ENCODE peak calls at places on chromosomes 11 and 22, in seven cellular contexts. E, K, I, Q, U, G and J are unnamed samples.

GRCh38 chr11:130042093-130042591 is 27.6 kb upstream of the APLP2 start:
- DNase-seq in I (no peak), G (peak), U (peak), Q (no peak), E (no peak), K (no peak), J (peak)

GRCh38 chr11:94511932-94512781 is at the start of gene C11orf97:
- DNase-seq in U (peak), E (no peak), K (peak), G (peak), Q (no peak), I (peak), J (peak)

GRCh38 chr11:70476669-70477068 is 78.3 kb downstream of the CTTN start:
- DNase-seq in E (no peak), U (no peak), K (no peak), I (no peak), G (no peak), Q (no peak), J (no peak)

GRCh38 chr22:45226681-45227186 is 14.0 kb downstream of the KIAA0930 start:
- DNase-seq in K (no peak), I (no peak), U (no peak), E (no peak), G (no peak), Q (no peak), J (no peak)

GRCh38 chr11:14259186-14259784 is 99.7 kb downstream of the RRAS2 start:
- DNase-seq in Q (no peak), K (peak), I (no peak), G (no peak), U (no peak), E (no peak), J (no peak)

GRCh38 chr11:66849501-66850234 is 6.4 kb downstream of the RCE1 start:
- DNase-seq in K (no peak), U (no peak), E (no peak), G (no peak), Q (no peak), I (peak), J (no peak)

GRCh38 chr11:69696749-69697488 is 6.9 kb downstream of the FGF19 start:
- DNase-seq in E (no peak), I (no peak), Q (no peak), K (no peak), U (no peak), G (no peak), J (no peak)

GRCh38 chr11:74307409-74307808 is 4.0 kb downstream of the P4HA3 start:
- DNase-seq in K (no peak), U (no peak), G (no peak), Q (no peak), I (peak), E (no peak), J (no peak)

GRCh38 chr11:114036156-114036811 is 23.2 kb upstream of the ZBTB16 start:
- DNase-seq in E (peak), K (peak), U (peak), Q (no peak), I (peak), G (peak), J (peak)

GRCh38 chr11:73176892-73177155 is 34.7 kb upstream of the FCHSD2 start:
- DNase-seq in U (no peak), G (no peak), I (no peak), K (no peak), E (no peak), Q (no peak), J (no peak)

GRCh38 chr11:76724162-76724768 is 53.7 kb upstream of the LRRC32 start:
- DNase-seq in I (no peak), G (no peak), E (no peak), K (peak), U (no peak), Q (no peak), J (peak)

GRCh38 chr22:35498026-35498425 is 42.6 kb upstream of the RASD2 start:
- DNase-seq in K (no peak), E (no peak), I (peak), Q (no peak), G (peak), U (no peak), J (no peak)

GRCh38 chr11:14499178-14499559 is 442 bp downstream of the COPB1 start:
- DNase-seq in Q (no peak), I (no peak), U (peak), E (no peak), G (peak), K (no peak), J (peak)

GRCh38 chr11:18056561-18057181 is 10.6 kb upstream of the TPH1 start:
- DNase-seq in U (peak), G (no peak), I (no peak), E (no peak), Q (peak), K (no peak), J (no peak)

GRCh38 chr22:24380220-24381218 is 46.9 kb upstream of the ADORA2A start:
- DNase-seq in G (no peak), I (no peak), E (no peak), Q (no peak), U (no peak), K (no peak), J (no peak)

GRCh38 chr22:36017661-36018091 is 10.9 kb downstream of the RBFOX2 start:
- DNase-seq in G (no peak), K (no peak), I (peak), E (no peak), U (no peak), Q (peak), J (no peak)

GRCh38 chr11:537622-538430 is 499 bp downstream of the LRRC56 start:
- DNase-seq in K (no peak), E (no peak), G (no peak), U (no peak), I (no peak), Q (no peak), J (no peak)

GRCh38 chr22:44567846-44568493 is 69.9 kb upstream of the RTL6 start:
- DNase-seq in Q (no peak), G (peak), U (peak), K (no peak), E (peak), I (no peak), J (no peak)

GRCh38 chr22:49460662-49461371 is 366.9 kb downstream of the BRD1 start:
- DNase-seq in I (no peak), G (no peak), U (no peak), K (no peak), E (no peak), Q (no peak), J (no peak)

GRCh38 chr22:39344046-39344390 is 5.8 kb upstream of the SYNGR1 start:
- DNase-seq in Q (no peak), U (no peak), I (no peak), G (peak), K (no peak), E (no peak), J (no peak)

GRCh38 chr11:111851636-111852035 is 19.7 kb downstream of the ALG9 start:
- DNase-seq in I (peak), U (peak), Q (no peak), K (no peak), G (no peak), E (no peak), J (no peak)

GRCh38 chr11:17384002-17384511 is 4.4 kb downstream of the KCNJ11 start:
- DNase-seq in U (peak), I (peak), G (peak), K (peak), E (peak), Q (no peak), J (peak)

GRCh38 chr22:50730941-50731661 is 6.9 kb upstream of the ACR start:
- DNase-seq in K (peak), E (no peak), Q (no peak), G (no peak), I (peak), U (no peak), J (no peak)

GRCh38 chr11:3894128-3894731 is 38.8 kb downstream of the STIM1 start:
- DNase-seq in E (no peak), U (no peak), I (no peak), G (peak), Q (peak), K (no peak), J (no peak)
- TF ChIP-seq JUND in E (no peak), U (no peak), I (no peak), G (no peak), Q (no peak), K (no peak), J (no peak)

GRCh38 chr11:121032546-121032945 is 8.6 kb downstream of the TBCEL start:
- DNase-seq in E (no peak), U (peak), K (no peak), Q (no peak), G (no peak), I (no peak), J (no peak)
- TF ChIP-seq JUND in E (no peak), U (no peak), K (no peak), Q (no peak), G (no peak), I (no peak), J (no peak)

GRCh38 chr11:64571050-64571409 is 20.0 kb upstream of the SLC22A12 start:
- DNase-seq in Q (no peak), U (no peak), E (no peak), I (no peak), K (no peak), G (no peak), J (no peak)
- TF ChIP-seq JUND in Q (no peak), U (no peak), E (no peak), I (no peak), K (no peak), G (no peak), J (no peak)

GRCh38 chr22:28548411-28548810 is 131.2 kb downstream of the TTC28 start:
- DNase-seq in I (no peak), Q (no peak), E (no peak), U (no peak), G (no peak), K (no peak), J (no peak)
- TF ChIP-seq JUND in I (no peak), Q (no peak), E (no peak), U (no peak), G (no peak), K (no peak), J (no peak)

DNA sequence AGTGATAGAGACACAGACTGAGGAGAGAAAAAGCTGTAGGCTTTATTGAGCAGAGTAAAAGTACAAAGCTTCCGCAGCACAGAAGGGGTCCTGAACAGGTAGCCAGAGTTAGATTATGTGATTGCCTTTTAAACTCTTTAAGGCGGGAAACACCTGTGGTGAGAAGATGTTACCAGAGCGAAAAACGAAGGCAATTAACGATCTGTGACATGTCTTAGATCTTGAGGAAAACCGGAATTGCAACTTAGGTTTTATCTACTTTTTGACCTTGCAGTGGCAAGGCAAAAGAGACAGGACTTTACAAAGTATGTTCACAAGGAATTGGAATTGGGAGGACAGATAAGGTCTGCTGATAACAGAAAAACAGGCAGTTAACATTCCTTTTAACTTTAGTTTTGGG is 493.6 kb upstream of the FAT3 start:
- DNase-seq in G (no peak), U (no peak), Q (no peak), K (no peak), I (no peak), E (no peak), J (no peak)
- TF ChIP-seq JUND in G (no peak), U (no peak), Q (no peak), K (no peak), I (no peak), E (no peak), J (no peak)

GRCh38 chr11:131928992-131929391 is 558.6 kb downstream of the NTM start:
- DNase-seq in I (no peak), G (no peak), K (peak), U (no peak), Q (no peak), E (no peak), J (no peak)

GRCh38 chr11:131934006-131934405 is 563.6 kb downstream of the NTM start:
- DNase-seq in Q (no peak), K (no peak), E (no peak), U (no peak), G (no peak), I (no peak), J (no peak)

GRCh38 chr11:131938321-131938751 is 567.9 kb downstream of the NTM start:
- DNase-seq in G (no peak), K (no peak), I (no peak), U (no peak), E (no peak), Q (peak), J (no peak)

GRCh38 chr11:131932584-131933360 is 562.4 kb downstream of the NTM start:
- DNase-seq in E (no peak), K (no peak), U (no peak), I (no peak), Q (no peak), G (no peak), J (no peak)
- TF ChIP-seq JUND in E (no peak), K (no peak), U (no peak), I (no peak), Q (no peak), G (no peak), J (no peak)

GRCh38 chr22:19799322-19800190 is 39.0 kb downstream of the TBX1 start:
- DNase-seq in K (no peak), I (peak), G (no peak), E (no peak), U (no peak), Q (no peak), J (no peak)
- TF ChIP-seq JUND in K (no peak), I (peak), G (no peak), E (no peak), U (no peak), Q (no peak), J (no peak)

GRCh38 chr11:33532720-33533119 is 167.9 kb downstream of the C11orf91 start:
- DNase-seq in U (no peak), E (no peak), Q (no peak), G (no peak), I (no peak), K (no peak), J (no peak)

GRCh38 chr11:33534575-33534974 is 166.1 kb downstream of the C11orf91 start:
- DNase-seq in I (no peak), K (no peak), Q (no peak), G (no peak), U (no peak), E (no peak), J (no peak)

GRCh38 chr11:33531743-33532181 is 168.9 kb downstream of the C11orf91 start:
- DNase-seq in U (no peak), K (no peak), I (no peak), Q (no peak), G (no peak), E (no peak), J (no peak)

GRCh38 chr11:33532257-33532656 is 168.4 kb downstream of the C11orf91 start:
- DNase-seq in E (no peak), Q (no peak), K (no peak), G (no peak), U (no peak), I (no peak), J (no peak)

GRCh38 chr11:33533668-33534067 is 167.0 kb downstream of the C11orf91 start:
- DNase-seq in K (no peak), Q (no peak), I (no peak), G (no peak), U (peak), E (no peak), J (no peak)
- TF ChIP-seq JUND in K (no peak), Q (no peak), I (peak), G (no peak), U (no peak), E (no peak), J (no peak)

GRCh38 chr11:27672836-27673464 is 27.3 kb downstream of the BDNF start:
- DNase-seq in I (no peak), U (no peak), E (no peak), Q (no peak), G (no peak), K (no peak), J (no peak)
- TF ChIP-seq JUND in I (no peak), U (no peak), E (no peak), Q (no peak), G (no peak), K (no peak), J (no peak)

DNA sequence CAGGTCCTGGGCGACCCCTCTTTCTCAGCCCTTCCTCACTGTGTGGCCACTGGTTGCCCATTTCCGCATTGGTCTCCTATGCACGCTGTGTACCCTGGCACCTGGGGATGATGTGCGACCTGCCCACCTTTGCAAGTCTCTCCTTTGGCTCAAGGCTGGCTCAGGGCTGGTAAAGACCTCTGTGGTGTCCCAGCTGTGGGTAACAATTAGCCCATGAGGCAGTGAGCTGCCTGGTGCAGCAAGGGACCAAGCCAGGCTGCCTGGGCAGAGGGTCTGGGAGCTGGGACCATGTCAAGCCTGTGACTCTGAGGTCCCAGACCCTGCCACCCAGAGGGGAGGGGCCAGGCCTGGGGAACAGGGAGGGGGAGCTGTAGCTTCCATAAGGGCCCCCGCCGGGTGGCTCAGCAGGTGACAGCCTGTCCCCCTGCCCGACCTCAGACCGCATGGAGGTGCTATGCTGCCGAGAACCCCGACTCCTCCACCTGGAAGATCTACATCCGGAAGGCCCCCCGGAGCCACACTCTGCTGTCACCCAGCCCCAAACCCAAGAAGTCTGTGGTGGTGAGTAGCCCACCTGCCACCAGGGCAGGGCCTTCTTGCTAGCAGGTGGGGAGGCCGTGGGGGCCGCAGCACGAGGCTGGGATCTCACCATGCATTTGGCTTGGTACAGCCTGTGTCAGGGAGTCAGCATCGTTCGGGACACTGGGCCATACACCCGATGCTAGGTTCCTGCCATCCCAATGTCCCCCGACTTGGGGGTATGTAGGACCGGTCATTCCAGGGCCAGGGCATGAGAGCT is 112.5 kb downstream of the KCNQ1OT1 start:
- DNase-seq in Q (no peak), K (no peak), U (no peak), G (no peak), E (no peak), I (peak), J (no peak)
- TF ChIP-seq JUND in Q (no peak), K (no peak), U (no peak), G (no peak), E (no peak), I (no peak), J (no peak)